ENCODE peak calls at places on chromosome 16, in four cellular contexts. K is hepatocyte, F is NCI-H2029, U is cardiac muscle cell. R is an unnamed sample.

GRCh38 chr16:4298761-4299522 is 16.9 kb upstream of the GLIS2 start:
- DNase-seq in K (peak), U (peak), F (no peak), R (no peak)

GRCh38 chr16:50505714-50506542 is 42.3 kb upstream of the NKD1 start:
- DNase-seq in K (peak), U (no peak), F (peak), R (peak)

GRCh38 chr16:29809850-29810698 is 1.9 kb upstream of the PRRT2 start:
- DNase-seq in K (no peak), U (no peak), F (no peak), R (no peak)

GRCh38 chr16:79047337-79047736 is 553.2 kb downstream of the MAF start:
- DNase-seq in U (no peak), F (no peak), K (no peak), R (peak)

GRCh38 chr16:35525979-35526590 is 2066.7 kb downstream of the TP53TG3F start:
- DNase-seq in K (no peak), F (peak), U (no peak), R (no peak)

GRCh38 chr16:84056933-84057332 is 14.3 kb upstream of the SLC38A8 start:
- DNase-seq in U (no peak), F (no peak), K (no peak), R (no peak)

GRCh38 chr16:58110590-58111330 is 18.4 kb downstream of the CFAP20 start:
- DNase-seq in K (no peak), F (no peak), U (peak), R (no peak)

GRCh38 chr16:65226077-65226476 is 104.2 kb upstream of the CDH11 start:
- DNase-seq in F (no peak), U (no peak), K (no peak), R (no peak)

GRCh38 chr16:14303182-14303618 is 232.1 kb downstream of the MRTFB start:
- DNase-seq in U (peak), F (no peak), K (no peak), R (no peak)

GRCh38 chr16:68737046-68737729 is at the start of gene CDH1:
- DNase-seq in K (peak), U (no peak), F (peak), R (no peak)

GRCh38 chr16:47644166-47644565 is 183.0 kb downstream of the PHKB start:
- DNase-seq in K (no peak), F (peak), U (peak), R (no peak)

GRCh38 chr16:87466975-87467501 is 25.8 kb downstream of the ZCCHC14 start:
- DNase-seq in F (no peak), K (no peak), U (no peak), R (no peak)

GRCh38 chr16:610513-611381 is 20.0 kb upstream of the WFIKKN1 start:
- DNase-seq in K (peak), U (no peak), F (peak), R (peak)

GRCh38 chr16:82248257-82248656 is 78.2 kb upstream of the MPHOSPH6 start:
- DNase-seq in F (no peak), K (no peak), U (no peak), R (no peak)

GRCh38 chr16:8549843-8550412 is 40.4 kb downstream of the TMEM114 start:
- DNase-seq in U (no peak), F (no peak), K (no peak), R (no peak)

GRCh38 chr16:28820016-28820415 is 2.8 kb upstream of the ATXN2L start:
- DNase-seq in U (no peak), F (no peak), K (peak), R (no peak)

GRCh38 chr16:11245988-11246387 is 10.0 kb downstream of the SOCS1 start:
- DNase-seq in U (no peak), K (no peak), F (no peak), R (no peak)

GRCh38 chr16:77599793-77600415 is 122.4 kb upstream of the NUDT7 start:
- DNase-seq in U (peak), K (peak), F (no peak), R (peak)

GRCh38 chr16:13453938-13454553 is 465.9 kb upstream of the ERCC4 start:
- DNase-seq in K (peak), U (no peak), F (peak), R (peak)

GRCh38 chr16:1413684-1414531 is 596 bp downstream of the UNKL start:
- DNase-seq in U (peak), K (peak), F (peak), R (no peak)

GRCh38 chr16:11133344-11133921 is 122.6 kb downstream of the SOCS1 start:
- DNase-seq in U (peak), F (no peak), K (peak), R (peak)

GRCh38 chr16:4663756-4664465 is 29.5 kb upstream of the NUDT16L1 start:
- DNase-seq in U (peak), F (no peak), K (no peak), R (peak)